ENCODE peak calls at places on chromosomes 16 and 17, in seven cellular contexts. J is heart left ventricle, K is AG04450, U is cardiac muscle cell, C is keratinocyte, N is neural progenitor cell, H is thoracic aorta. M is an unnamed sample. For H3K27me3, the result is how much of the 10 kb centered on the place peaks cover.

GRCh38 chr17:37088459-37088858 is 139.7 kb downstream of the AATF start:
- DNase-seq in J (no peak), K (no peak), U (peak), C (no peak), N (no peak), H (no peak), M (no peak)

GRCh38 chr17:14744716-14745115 is 443.8 kb downstream of the HS3ST3B1 start:
- DNase-seq in J (no peak), K (no peak), U (no peak), C (no peak), N (no peak), H (no peak), M (no peak)

GRCh38 chr16:73793286-73793685 is 503.3 kb upstream of the PSMD7 start:
- DNase-seq in J (no peak), K (no peak), U (no peak), C (no peak), N (no peak), H (no peak), M (no peak)

GRCh38 chr17:19345486-19346350 is 16.8 kb downstream of the B9D1 start:
- DNase-seq in J (no peak), K (no peak), U (no peak), C (no peak), N (no peak), H (no peak), M (peak)

GRCh38 chr17:49494937-49495841 is at the start of gene NGFR:
- DNase-seq in J (no peak), K (no peak), U (peak), C (no peak), N (peak), H (no peak), M (no peak)

GRCh38 chr16:83300326-83300725 is 507.5 kb upstream of the HSBP1 start:
- DNase-seq in J (no peak), K (no peak), U (no peak), C (no peak), N (no peak), H (no peak), M (no peak)

GRCh38 chr17:76969598-76970172 is 101.5 kb downstream of the MGAT5B start:
- DNase-seq in J (no peak), K (no peak), U (no peak), C (no peak), N (peak), H (no peak), M (no peak)

GRCh38 chr17:29145289-29146058 is 34.7 kb downstream of the MYO18A start:
- DNase-seq in J (peak), K (no peak), U (peak), C (no peak), N (peak), H (no peak), M (no peak)

GRCh38 chr16:75305364-75306101 is 54.1 kb upstream of the BCAR1 start:
- DNase-seq in J (peak), K (peak), U (peak), C (peak), N (no peak), H (peak), M (no peak)

GRCh38 chr17:28384281-28385036 is 13.0 kb downstream of the SARM1 start:
- DNase-seq in J (peak), K (no peak), U (no peak), C (no peak), N (peak), H (no peak), M (no peak)

GRCh38 chr16:35744084-35744483 is 2284.7 kb downstream of the TP53TG3F start:
- DNase-seq in J (no peak), K (no peak), U (no peak), C (no peak), N (no peak), H (no peak), M (no peak)

GRCh38 chr16:27867122-27868110 is 196.1 kb downstream of the GSG1L start:
- DNase-seq in J (peak), K (peak), U (peak), C (peak), N (peak), H (no peak), M (peak)

GRCh38 chr16:11160676-11161115 is 95.3 kb downstream of the SOCS1 start:
- DNase-seq in J (no peak), K (no peak), U (no peak), C (no peak), N (no peak), H (no peak), M (no peak)

GRCh38 chr16:29029168-29029994 is 44.5 kb downstream of the LAT start:
- DNase-seq in J (no peak), K (peak), U (peak), C (no peak), N (peak), H (peak), M (peak)

GRCh38 chr16:5751216-5751615 is 653.6 kb upstream of the EEF2KMT start:
- DNase-seq in J (no peak), K (no peak), U (no peak), C (no peak), N (no peak), H (no peak), M (no peak)

GRCh38 chr16:49021136-49021535 is 260.5 kb downstream of the CBLN1 start:
- DNase-seq in J (no peak), K (no peak), U (no peak), C (no peak), N (peak), H (no peak), M (no peak)

GRCh38 chr17:27879987-27880608 is 13.1 kb downstream of the LYRM9 start:
- DNase-seq in J (peak), K (peak), U (peak), C (no peak), N (peak), H (no peak), M (peak)

GRCh38 chr16:12362482-12363458 is 386.2 kb downstream of the SNX29 start:
- DNase-seq in J (peak), K (no peak), U (peak), C (no peak), N (no peak), H (no peak), M (no peak)

GRCh38 chr16:89924298-89924924 is 1.3 kb downstream of the TUBB3 start:
- DNase-seq in J (no peak), K (no peak), U (peak), C (no peak), N (peak), H (no peak), M (no peak)

GRCh38 chr17:79079421-79080200 is 5.0 kb downstream of the ENGASE start:
- DNase-seq in J (no peak), K (no peak), U (no peak), C (no peak), N (no peak), H (no peak), M (no peak)

GRCh38 chr16:35176449-35176848 is 1717.0 kb downstream of the TP53TG3F start:
- DNase-seq in J (peak), K (no peak), U (no peak), C (no peak), N (no peak), H (no peak), M (no peak)

GRCh38 chr17:59851431-59852375 is 41.0 kb downstream of the TUBD1 start:
- DNase-seq in J (no peak), K (peak), U (peak), C (no peak), N (no peak), H (no peak), M (no peak)

GRCh38 chr17:12536472-12536871 is 129.2 kb upstream of the MYOCD start:
- DNase-seq in J (no peak), K (no peak), U (no peak), C (peak), N (no peak), H (no peak), M (no peak)

GRCh38 chr17:49387374-49388289 is 25.6 kb upstream of the ZNF652 start:
- DNase-seq in J (no peak), K (no peak), U (no peak), C (no peak), N (no peak), H (no peak), M (no peak)

GRCh38 chr17:77725851-77726250 is 232.7 kb upstream of the TNRC6C start:
- DNase-seq in J (no peak), K (no peak), U (no peak), C (no peak), N (no peak), H (no peak), M (no peak)

GRCh38 chr16:53434436-53435065 is at the start of gene RBL2:
- DNase-seq in J (no peak), K (no peak), U (peak), C (no peak), N (peak), H (peak), M (peak)

GRCh38 chr17:44010966-44011647 is 3.7 kb downstream of the TMEM101 start:
- DNase-seq in J (no peak), K (peak), U (no peak), C (no peak), N (no peak), H (no peak), M (no peak)

GRCh38 chr16:57810197-57811024 is 8.1 kb upstream of the KIFC3 start:
- DNase-seq in J (peak), K (no peak), U (peak), C (no peak), N (peak), H (peak), M (peak)

GRCh38 chr17:14776791-14777190 is 475.9 kb downstream of the HS3ST3B1 start:
- DNase-seq in J (no peak), K (no peak), U (no peak), C (peak), N (no peak), H (no peak), M (no peak)

GRCh38 chr16:57538235-57538711 is 1.9 kb upstream of the CCDC102A start:
- DNase-seq in J (no peak), K (no peak), U (no peak), C (no peak), N (no peak), H (no peak), M (no peak)

GRCh38 chr16:55000595-55000994 is 69.9 kb downstream of the IRX5 start:
- DNase-seq in J (no peak), K (no peak), U (peak), C (no peak), N (no peak), H (no peak), M (no peak)

GRCh38 chr16:11780988-11781680 is 15.9 kb downstream of the ZC3H7A start:
- DNase-seq in J (no peak), K (no peak), U (peak), C (no peak), N (no peak), H (no peak), M (no peak)

GRCh38 chr17:39609416-39610025 is 1.8 kb upstream of the NEUROD2 start:
- DNase-seq in J (no peak), K (no peak), U (no peak), C (no peak), N (no peak), H (no peak), M (no peak)
- H3K27me3 ChIP-seq in J (half or more), K (half or more), U (half or more), C (half or more), N (half or more), H (under half), M (under half)

GRCh38 chr16:3983081-3983520 is 102.6 kb upstream of the CREBBP start:
- DNase-seq in J (peak), K (no peak), U (peak), C (no peak), N (peak), H (no peak), M (peak)
- TF ChIP-seq CTCF in J (peak), K (peak), U (peak), C (peak), N (peak), H (peak), M (peak)

GRCh38 chr17:58574025-58574424 is 59.6 kb upstream of the MTMR4 start:
- DNase-seq in J (no peak), K (no peak), U (no peak), C (no peak), N (no peak), H (no peak), M (no peak)

GRCh38 chr17:58569216-58569615 is 54.8 kb upstream of the MTMR4 start:
- DNase-seq in J (no peak), K (no peak), U (no peak), C (no peak), N (no peak), H (no peak), M (no peak)

GRCh38 chr17:58572846-58573245 is 58.4 kb upstream of the MTMR4 start:
- DNase-seq in J (no peak), K (no peak), U (no peak), C (no peak), N (peak), H (no peak), M (no peak)

GRCh38 chr17:58568050-58568830 is 53.8 kb upstream of the MTMR4 start:
- DNase-seq in J (no peak), K (no peak), U (no peak), C (no peak), N (no peak), H (no peak), M (no peak)

DNA sequence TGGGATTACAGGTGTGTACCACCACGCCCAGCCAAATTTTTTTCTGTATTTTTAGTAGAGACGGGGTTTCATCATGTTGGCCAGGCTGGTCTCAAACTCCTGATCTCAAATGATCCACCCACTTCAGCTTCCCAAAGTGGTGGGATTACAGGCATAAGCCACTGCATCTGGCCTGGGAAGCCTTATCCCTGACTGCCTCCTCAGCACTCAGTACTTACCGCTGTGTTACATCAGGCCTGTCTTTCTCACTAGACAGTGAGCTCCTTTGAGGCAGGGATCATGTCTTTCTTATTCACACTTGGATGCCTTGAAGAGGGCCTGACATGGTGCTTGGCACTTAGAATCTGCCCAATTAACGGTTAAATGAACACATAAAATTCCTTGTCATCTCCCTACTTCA is 56.3 kb upstream of the MTMR4 start:
- DNase-seq in J (no peak), K (no peak), U (no peak), C (no peak), N (peak), H (no peak), M (no peak)
- H3K27ac ChIP-seq in J (no peak), K (no peak), U (no peak), C (no peak), N (no peak), H (no peak), M (no peak)

GRCh38 chr17:74670329-74670728 is 42.4 kb downstream of the CD300LF start:
- DNase-seq in J (no peak), K (no peak), U (no peak), C (no peak), N (no peak), H (no peak), M (no peak)
- H3K27me3 ChIP-seq in J (under half), K (under half), U (half or more), C (under half), N (half or more), H (under half), M (under half)

GRCh38 chr17:42548070-42548837 is 4.5 kb upstream of the HSD17B1 start:
- DNase-seq in J (no peak), K (no peak), U (peak), C (no peak), N (peak), H (no peak), M (peak)
- TF ChIP-seq CTCF in J (peak), K (peak), U (peak), C (peak), N (peak), H (no peak), M (no peak)